ENCODE peak calls at places on chromosome 11, in six cellular contexts. X, Y, E, A, T and C are unnamed samples.

GRCh38 chr11:69840371-69841169 is 21.4 kb upstream of the FGF3 start:
- DNase-seq in X (no peak), Y (peak; percentile 65), E (no peak), A (no peak), T (no peak), C (no peak)

GRCh38 chr11:78961186-78961782 is 386.6 kb upstream of the NARS2 start:
- DNase-seq in X (no peak), Y (peak; percentile 45), E (peak; percentile 61), A (peak; percentile 20), T (no peak), C (no peak)

GRCh38 chr11:12829131-12829530 is 154.9 kb downstream of the TEAD1 start:
- DNase-seq in X (no peak), Y (no peak), E (no peak), A (no peak), T (no peak), C (no peak)

GRCh38 chr11:112817376-112817775 is 143.8 kb upstream of the NCAM1 start:
- DNase-seq in X (no peak), Y (no peak), E (no peak), A (no peak), T (no peak), C (no peak)

GRCh38 chr11:61350803-61351202 is 10.9 kb downstream of the CYB561A3 start:
- DNase-seq in X (no peak), Y (no peak), E (no peak), A (no peak), T (no peak), C (no peak)

GRCh38 chr11:2815762-2816496 is 69.6 kb downstream of the CDKN1C start:
- DNase-seq in X (no peak), Y (no peak), E (no peak), A (no peak), T (peak; percentile 41), C (no peak)

GRCh38 chr11:62233730-62234129 is 8.3 kb upstream of the SCGB1D2 start:
- DNase-seq in X (no peak), Y (no peak), E (no peak), A (no peak), T (no peak), C (no peak)

GRCh38 chr11:85710912-85711311 is 24.9 kb upstream of the CCDC89 start:
- DNase-seq in X (no peak), Y (no peak), E (no peak), A (no peak), T (no peak), C (no peak)

GRCh38 chr11:12502950-12503579 is 125.7 kb downstream of the PARVA start:
- DNase-seq in X (no peak), Y (no peak), E (no peak), A (peak; percentile 47), T (no peak), C (peak; percentile 30)

GRCh38 chr11:84316866-84317560 is 1030.8 kb upstream of the CCDC90B start:
- DNase-seq in X (no peak), Y (no peak), E (no peak), A (peak; percentile 75), T (no peak), C (no peak)

GRCh38 chr11:103700605-103701004 is 335.8 kb upstream of the DDI1 start:
- DNase-seq in X (peak; percentile 36), Y (no peak), E (no peak), A (peak; percentile 83), T (no peak), C (no peak)

GRCh38 chr11:85628771-85629341 is 463 bp downstream of the TMEM126B start:
- DNase-seq in X (no peak), Y (no peak), E (no peak), A (peak; percentile 10), T (no peak), C (no peak)

GRCh38 chr11:1086171-1087102 is 11.8 kb downstream of the MUC2 start:
- DNase-seq in X (no peak), Y (no peak), E (peak; percentile 5), A (no peak), T (peak; percentile 52), C (no peak)

GRCh38 chr11:4664791-4665190 is 21.0 kb downstream of the OR51E1 start:
- DNase-seq in X (no peak), Y (no peak), E (no peak), A (no peak), T (no peak), C (no peak)

GRCh38 chr11:7204778-7205177 is 46.9 kb upstream of the SYT9 start:
- DNase-seq in X (no peak), Y (no peak), E (no peak), A (peak; percentile 63), T (no peak), C (no peak)

GRCh38 chr11:27282141-27282590 is 80.8 kb downstream of the CCDC34 start:
- DNase-seq in X (peak; percentile 95), Y (no peak), E (no peak), A (peak; percentile 100), T (no peak), C (peak; percentile 88)

GRCh38 chr11:65504671-65505433 is 6.0 kb downstream of the MALAT1 start:
- DNase-seq in X (no peak), Y (no peak), E (no peak), A (peak; percentile 29), T (no peak), C (no peak)

GRCh38 chr11:96038046-96038445 is 114.1 kb upstream of the MTMR2 start:
- DNase-seq in X (no peak), Y (no peak), E (no peak), A (no peak), T (no peak), C (no peak)

GRCh38 chr11:69711824-69712801 is 8.3 kb upstream of the FGF19 start:
- DNase-seq in X (no peak), Y (no peak), E (no peak), A (no peak), T (no peak), C (no peak)

GRCh38 chr11:33869511-33870422 is 22.1 kb downstream of the LMO2 start:
- DNase-seq in X (no peak), Y (peak; percentile 89), E (peak; percentile 43), A (peak; percentile 25), T (peak; percentile 77), C (no peak)

GRCh38 chr11:45110562-45110961 is 35.9 kb upstream of the PRDM11 start:
- DNase-seq in X (peak; percentile 43), Y (no peak), E (no peak), A (peak; percentile 48), T (no peak), C (no peak)

GRCh38 chr11:45414082-45414481 is 127.9 kb upstream of the SYT13 start:
- DNase-seq in X (no peak), Y (no peak), E (no peak), A (no peak), T (no peak), C (no peak)

DNA sequence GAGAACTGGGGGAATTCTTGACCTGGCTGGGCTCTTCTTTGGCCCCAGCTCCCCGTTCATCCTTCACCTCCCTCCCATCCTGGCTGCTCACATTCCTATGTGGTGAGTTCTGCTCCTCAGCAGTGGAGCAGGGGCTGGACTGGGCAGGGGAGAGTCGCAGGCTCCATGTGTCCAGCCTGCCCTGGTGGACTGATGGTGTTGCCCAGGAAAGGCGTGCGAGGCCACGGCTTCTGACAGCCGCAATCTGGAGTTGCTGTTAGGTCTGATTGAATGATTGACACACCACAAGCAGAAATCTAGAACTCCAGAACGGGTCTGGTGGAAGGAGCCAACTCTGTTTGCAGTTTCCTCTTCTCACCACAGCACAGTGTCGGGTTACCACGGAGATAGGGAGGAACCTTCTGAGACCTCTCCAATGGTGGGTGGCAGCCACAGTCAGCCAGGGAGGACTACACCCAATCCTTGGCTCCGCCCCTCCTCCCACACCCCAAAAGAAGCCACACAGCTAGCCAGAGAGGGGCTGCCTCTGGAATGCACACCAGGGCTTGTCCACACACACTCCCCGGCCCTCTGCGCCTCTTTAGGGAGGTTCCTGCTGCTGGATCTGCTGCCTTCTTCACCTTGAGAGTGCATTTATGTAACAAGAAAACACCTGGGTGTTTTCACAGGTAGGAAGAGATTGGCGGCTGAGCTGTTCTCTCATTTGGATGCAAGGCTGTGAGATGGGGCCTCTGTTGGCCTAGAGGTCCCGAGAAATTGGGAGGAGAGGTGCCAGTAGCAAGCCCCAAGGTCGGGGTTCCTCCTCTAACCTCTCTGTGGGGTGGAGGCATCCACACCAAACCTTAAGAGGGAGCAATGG is 56.4 kb upstream of the CD44 start:
- DNase-seq in X (peak; percentile 64), Y (peak; percentile 94), E (peak; percentile 56), A (peak; percentile 92), T (peak; percentile 88), C (peak; percentile 85)
- TF ChIP-seq CTCF in X (no peak), Y (no peak), E (no peak), A (no peak), T (peak; percentile 13), C (no peak)

GRCh38 chr11:74033046-74033445 is 24.2 kb upstream of the UCP3 start:
- DNase-seq in X (no peak), Y (no peak), E (no peak), A (no peak), T (no peak), C (no peak)
- TF ChIP-seq CTCF in X (no peak), Y (no peak), E (no peak), A (no peak), T (no peak), C (no peak)

GRCh38 chr11:74321487-74322188 is 10.2 kb upstream of the P4HA3 start:
- DNase-seq in X (no peak), Y (no peak), E (peak; percentile 39), A (peak; percentile 69), T (no peak), C (no peak)
- TF ChIP-seq CTCF in X (peak; percentile 48), Y (no peak), E (peak; percentile 61), A (peak; percentile 66), T (peak; percentile 58), C (peak; percentile 59)

DNA sequence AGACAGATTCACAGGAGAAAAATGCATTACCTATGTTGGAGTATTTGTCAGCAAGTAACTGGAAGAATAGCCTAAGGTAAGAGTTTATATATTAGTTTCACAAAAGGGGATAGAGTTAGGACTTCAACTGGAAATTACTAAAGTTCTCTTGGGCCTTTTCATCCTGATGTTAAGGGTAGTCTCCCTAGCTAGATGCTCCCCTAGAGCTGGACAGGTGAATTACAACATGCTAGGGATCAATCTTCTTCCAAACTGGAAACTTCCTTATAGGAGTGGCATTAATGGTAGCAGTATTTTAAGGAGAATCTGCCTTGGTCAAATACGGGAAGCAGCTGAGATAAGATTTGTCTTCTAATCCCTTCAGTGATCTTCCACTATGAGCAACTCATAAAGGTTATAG is 632.8 kb upstream of the RAG2 start:
- DNase-seq in X (no peak), Y (no peak), E (no peak), A (no peak), T (no peak), C (no peak)
- TF ChIP-seq CTCF in X (no peak), Y (no peak), E (no peak), A (no peak), T (no peak), C (no peak)

DNA sequence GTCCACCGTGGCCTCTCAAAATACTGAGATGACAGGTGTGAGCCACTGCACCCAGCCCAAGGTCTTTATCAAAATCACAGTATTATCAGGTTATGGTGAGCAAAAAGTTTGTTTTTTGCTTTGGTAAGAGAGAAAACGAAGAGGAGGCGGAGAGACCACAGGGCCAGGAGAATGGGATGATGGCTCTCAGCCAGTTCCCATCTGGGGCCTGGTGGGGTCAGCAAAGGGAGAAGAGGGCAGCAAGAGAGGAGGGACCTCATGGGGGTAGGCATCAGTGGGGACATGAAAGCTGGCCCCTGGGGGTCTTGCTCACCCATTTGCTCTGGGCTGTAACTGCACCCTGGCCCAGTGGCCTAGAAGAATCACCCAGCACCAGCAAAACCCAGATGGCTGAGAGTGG is 190.2 kb downstream of the SHANK2 start:
- DNase-seq in X (no peak), Y (no peak), E (no peak), A (no peak), T (no peak), C (no peak)
- TF ChIP-seq CTCF in X (no peak), Y (no peak), E (no peak), A (no peak), T (no peak), C (no peak)

GRCh38 chr11:104873252-104873651 is 25.0 kb downstream of the CASP12 start:
- DNase-seq in X (no peak), Y (no peak), E (peak; percentile 37), A (no peak), T (no peak), C (no peak)
- TF ChIP-seq CTCF in X (no peak), Y (no peak), E (no peak), A (no peak), T (no peak), C (no peak)